ENCODE peak calls at places on chromosomes 16 and 17, in seven cellular contexts. M, B, H, N, Y, C and K are unnamed samples. For H3K79me1, the result is how much of the 10 kb centered on the place peaks cover.

GRCh38 chr16:51245306-51245705 is 94.2 kb upstream of the SALL1 start:
- DNase-seq in C (no peak), B (no peak), N (no peak), Y (no peak), M (no peak), H (no peak), K (no peak)

GRCh38 chr17:50397919-50398285 is 579 bp upstream of the LRRC59 start:
- DNase-seq in C (no peak), M (no peak), H (peak), Y (no peak), B (no peak), N (no peak), K (peak)

GRCh38 chr16:27289669-27290068 is 21.1 kb upstream of the NSMCE1 start:
- DNase-seq in N (no peak), B (no peak), H (no peak), C (no peak), Y (no peak), M (no peak), K (no peak)

GRCh38 chr17:47652570-47652969 is 2.9 kb downstream of the KPNB1 start:
- DNase-seq in B (peak), N (no peak), Y (no peak), M (peak), C (no peak), H (no peak), K (peak)

GRCh38 chr16:50297301-50298074 is 31.1 kb downstream of the ADCY7 start:
- DNase-seq in N (no peak), H (peak), M (no peak), C (no peak), B (no peak), Y (no peak), K (no peak)

GRCh38 chr17:77233635-77234334 is 93.0 kb downstream of the SEC14L1 start:
- DNase-seq in H (no peak), C (peak), M (peak), Y (no peak), N (no peak), B (peak), K (peak)

GRCh38 chr16:30760577-30761426 is 1.1 kb downstream of the CFAP119 start:
- DNase-seq in M (no peak), H (no peak), N (no peak), Y (no peak), C (no peak), B (no peak), K (no peak)

GRCh38 chr16:85757341-85757822 is 6.5 kb upstream of the C16orf74 start:
- DNase-seq in N (no peak), B (peak), C (no peak), H (no peak), M (peak), Y (no peak), K (no peak)

GRCh38 chr17:42883802-42884553 is 16.6 kb upstream of the G6PC1 start:
- DNase-seq in Y (no peak), N (no peak), B (no peak), C (peak), H (no peak), M (no peak), K (no peak)

GRCh38 chr16:23316232-23316631 is 14.1 kb downstream of the SCNN1B start:
- DNase-seq in H (no peak), C (no peak), B (no peak), N (no peak), M (no peak), Y (no peak), K (no peak)

GRCh38 chr17:48604770-48605329 is at the start of gene HOXB6:
- DNase-seq in H (no peak), B (no peak), Y (no peak), N (no peak), M (peak), C (no peak), K (no peak)

GRCh38 chr16:81623365-81624102 is 155.6 kb upstream of the PLCG2 start:
- DNase-seq in M (peak), C (no peak), Y (peak), H (no peak), N (no peak), B (peak), K (peak)

DNA sequence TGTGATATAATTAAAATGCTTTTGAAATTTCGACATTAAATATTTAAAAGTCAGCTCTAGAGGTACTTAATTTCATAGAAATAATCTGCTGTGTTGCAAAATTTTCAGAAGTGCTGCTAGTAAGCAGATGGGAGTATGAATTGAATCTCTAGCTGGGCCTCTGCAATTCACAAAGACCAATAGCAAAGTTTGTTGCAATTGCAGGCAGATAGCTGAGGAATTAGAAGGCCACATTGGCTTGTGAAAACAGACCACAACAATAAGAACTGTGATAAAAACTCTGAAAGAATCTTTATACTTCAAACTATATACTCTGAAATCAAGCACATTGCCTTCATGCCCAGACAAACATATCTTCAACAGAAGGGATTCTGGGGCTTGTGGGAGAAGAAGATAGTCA is 636.3 kb upstream of the SOX9 start:
- DNase-seq in H (no peak), C (no peak), M (no peak), N (no peak), B (no peak), Y (no peak), K (no peak)
- H3K79me1 ChIP-seq in H (under half), C (under half), M (under half), N (under half), B (under half), Y (under half), K (under half)

GRCh38 chr17:81927653-81928496 is at the start of gene MAFG:
- DNase-seq in N (peak), M (peak), Y (peak), B (peak), H (peak), C (peak), K (peak)
- H3K9ac ChIP-seq in N (peak), M (peak), Y (peak), B (peak), H (peak), C (peak), K (peak)

DNA sequence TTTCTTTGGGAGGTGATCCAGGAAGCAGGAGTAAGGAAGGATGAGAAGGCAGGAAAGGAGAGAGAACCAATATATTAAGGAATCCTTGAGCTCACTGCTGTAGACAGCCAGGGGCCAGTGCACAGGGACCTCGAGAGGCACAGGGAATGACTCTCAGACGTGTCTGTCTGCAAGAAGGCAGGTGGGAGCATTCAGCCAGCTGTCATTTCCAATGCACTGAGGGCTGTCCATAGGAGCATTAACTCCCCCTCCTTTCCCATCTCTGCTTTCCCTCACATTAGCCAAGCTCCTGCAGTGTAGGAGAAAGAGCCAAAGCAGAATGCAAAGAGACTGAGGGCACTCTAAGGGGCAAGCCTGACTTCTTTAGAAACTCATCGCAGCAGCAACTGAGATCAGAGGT is 218.3 kb downstream of the CDH13 start:
- DNase-seq in Y (no peak), H (no peak), N (no peak), B (no peak), C (no peak), M (no peak), K (no peak)
- H3K79me1 ChIP-seq in Y (under half), H (under half), N (under half), B (under half), C (under half), M (under half), K (under half)

GRCh38 chr16:2799852-2800226 is 1.6 kb downstream of the PRSS41 start:
- DNase-seq in B (peak), M (peak), N (no peak), Y (no peak), H (no peak), C (peak), K (no peak)
- H3K9ac ChIP-seq in B (no peak), M (no peak), N (no peak), Y (no peak), H (no peak), C (no peak), K (no peak)

GRCh38 chr16:47017636-47018035 is 44.2 kb upstream of the DNAJA2 start:
- DNase-seq in N (no peak), B (no peak), H (peak), C (no peak), Y (no peak), M (no peak), K (no peak)

GRCh38 chr16:47013910-47014309 is 40.4 kb upstream of the DNAJA2 start:
- DNase-seq in H (peak), B (no peak), Y (no peak), C (no peak), M (no peak), N (no peak), K (no peak)

GRCh38 chr16:47016700-47017133 is 43.2 kb upstream of the DNAJA2 start:
- DNase-seq in N (no peak), B (no peak), C (no peak), M (no peak), Y (no peak), H (no peak), K (no peak)

GRCh38 chr16:47019563-47019962 is 46.1 kb upstream of the DNAJA2 start:
- DNase-seq in B (no peak), C (no peak), Y (no peak), H (no peak), N (no peak), M (peak), K (no peak)

DNA sequence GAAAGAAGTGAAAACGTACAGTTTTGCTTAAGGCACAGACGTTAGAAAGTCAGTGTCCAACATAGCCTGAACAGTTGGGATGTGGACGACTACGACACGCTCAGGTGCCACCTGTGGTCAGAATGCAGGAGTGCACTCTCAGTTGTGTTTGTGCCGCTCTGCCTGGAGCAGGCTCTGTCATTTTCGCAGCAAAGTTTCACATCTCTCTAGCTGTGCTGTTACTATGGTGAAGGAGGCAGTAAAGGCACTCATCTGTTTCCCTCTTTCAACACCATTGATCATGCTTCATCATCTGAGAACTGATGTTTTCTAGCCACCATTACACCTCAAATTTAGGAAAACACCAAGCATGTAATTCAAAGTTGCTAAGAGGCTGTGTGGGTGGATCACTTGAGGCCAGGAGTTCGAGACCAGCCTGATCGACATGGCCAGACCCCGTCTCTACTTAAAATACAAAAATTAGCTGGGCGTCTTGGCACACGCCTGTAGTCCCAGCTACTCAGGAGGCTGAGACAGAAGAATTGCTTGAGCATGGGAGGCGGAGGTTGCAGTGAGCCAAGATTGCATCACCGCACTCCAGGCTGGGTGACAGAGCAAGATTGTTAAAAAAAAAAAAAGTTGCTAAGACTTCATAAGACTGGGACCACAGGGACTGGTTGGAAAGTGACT is 44.9 kb upstream of the DNAJA2 start:
- DNase-seq in H (peak), M (peak), N (no peak), B (peak), C (peak), Y (peak), K (peak)
- H3K79me1 ChIP-seq in H (under half), M (under half), N (under half), B (under half), C (under half), Y (under half), K (under half)